ENCODE peak calls at places on chromosomes 6 and 20, in four cellular contexts. One of them, this sample, is unnamed.
A peak's percentile ranks its signal among the peaks of the same experiment; 100 is the strongest.

GRCh38 chr6:2460216-2460734 is 214.9 kb upstream of the GMDS start:
- DNase-seq in adrenal gland: no peak
- DNase-seq in CD8-positive, alpha-beta T cell: no peak
- DNase-seq in CD4-positive, CD25-positive, alpha-beta regulatory T cell: no peak
- DNase-seq in this sample: no peak

GRCh38 chr20:37526839-37527637 is 638 bp downstream of the BLCAP start:
- DNase-seq in CD8-positive, alpha-beta T cell: no peak
- DNase-seq in adrenal gland: peak; percentile 58
- DNase-seq in CD4-positive, CD25-positive, alpha-beta regulatory T cell: no peak
- DNase-seq in this sample: no peak

GRCh38 chr6:6930223-6930880 is 177.4 kb upstream of the RREB1 start:
- DNase-seq in adrenal gland: no peak
- DNase-seq in CD8-positive, alpha-beta T cell: no peak
- DNase-seq in CD4-positive, CD25-positive, alpha-beta regulatory T cell: no peak
- DNase-seq in this sample: no peak

GRCh38 chr6:129686941-129687627 is 22.9 kb downstream of the ARHGAP18 start:
- DNase-seq in adrenal gland: no peak
- DNase-seq in CD4-positive, CD25-positive, alpha-beta regulatory T cell: peak; percentile 76
- DNase-seq in CD8-positive, alpha-beta T cell: no peak
- DNase-seq in this sample: no peak

GRCh38 chr6:5747379-5747778 is 259.3 kb downstream of the NRN1 start:
- DNase-seq in CD8-positive, alpha-beta T cell: no peak
- DNase-seq in adrenal gland: no peak
- DNase-seq in CD4-positive, CD25-positive, alpha-beta regulatory T cell: no peak
- DNase-seq in this sample: no peak

GRCh38 chr6:165403006-165403405 is 93.6 kb upstream of the C6orf118 start:
- DNase-seq in adrenal gland: no peak
- DNase-seq in CD8-positive, alpha-beta T cell: no peak
- DNase-seq in CD4-positive, CD25-positive, alpha-beta regulatory T cell: no peak
- DNase-seq in this sample: no peak

GRCh38 chr20:16215056-16215455 is 358.2 kb downstream of the KIF16B start:
- DNase-seq in CD4-positive, CD25-positive, alpha-beta regulatory T cell: no peak
- DNase-seq in CD8-positive, alpha-beta T cell: no peak
- DNase-seq in adrenal gland: no peak
- DNase-seq in this sample: no peak

GRCh38 chr20:7939663-7940062 is 595 bp downstream of the HAO1 start:
- DNase-seq in adrenal gland: no peak
- DNase-seq in CD8-positive, alpha-beta T cell: no peak
- DNase-seq in CD4-positive, CD25-positive, alpha-beta regulatory T cell: no peak
- DNase-seq in this sample: no peak

GRCh38 chr20:34045930-34046329 is 52.2 kb downstream of the RALY start:
- DNase-seq in CD8-positive, alpha-beta T cell: no peak
- DNase-seq in adrenal gland: no peak
- DNase-seq in CD4-positive, CD25-positive, alpha-beta regulatory T cell: no peak
- DNase-seq in this sample: no peak

GRCh38 chr6:148379966-148380653 is 37.5 kb downstream of the SASH1 start:
- DNase-seq in CD4-positive, CD25-positive, alpha-beta regulatory T cell: no peak
- DNase-seq in adrenal gland: no peak
- DNase-seq in CD8-positive, alpha-beta T cell: no peak
- DNase-seq in this sample: no peak

GRCh38 chr6:158038291-158039177 is 56.9 kb downstream of the SYNJ2 start:
- DNase-seq in CD4-positive, CD25-positive, alpha-beta regulatory T cell: no peak
- DNase-seq in CD8-positive, alpha-beta T cell: no peak
- DNase-seq in adrenal gland: peak; percentile 46
- DNase-seq in this sample: no peak

GRCh38 chr20:34711813-34712430 is 7.8 kb downstream of the TP53INP2 start:
- DNase-seq in CD4-positive, CD25-positive, alpha-beta regulatory T cell: no peak
- DNase-seq in adrenal gland: no peak
- DNase-seq in CD8-positive, alpha-beta T cell: no peak
- DNase-seq in this sample: no peak

GRCh38 chr6:12103158-12103557 is 91.0 kb downstream of the HIVEP1 start:
- DNase-seq in CD8-positive, alpha-beta T cell: no peak
- DNase-seq in CD4-positive, CD25-positive, alpha-beta regulatory T cell: no peak
- DNase-seq in adrenal gland: no peak
- DNase-seq in this sample: no peak

GRCh38 chr20:3704085-3704484 is 8.3 kb downstream of the SIGLEC1 start:
- DNase-seq in CD8-positive, alpha-beta T cell: no peak
- DNase-seq in CD4-positive, CD25-positive, alpha-beta regulatory T cell: no peak
- DNase-seq in adrenal gland: no peak
- DNase-seq in this sample: no peak

GRCh38 chr20:6108330-6108729 is 14.5 kb downstream of the FERMT1 start:
- DNase-seq in adrenal gland: no peak
- DNase-seq in CD4-positive, CD25-positive, alpha-beta regulatory T cell: no peak
- DNase-seq in CD8-positive, alpha-beta T cell: no peak
- DNase-seq in this sample: no peak

GRCh38 chr6:49336514-49337131 is 126.4 kb downstream of the MMUT start:
- DNase-seq in CD4-positive, CD25-positive, alpha-beta regulatory T cell: no peak
- DNase-seq in CD8-positive, alpha-beta T cell: no peak
- DNase-seq in adrenal gland: no peak
- DNase-seq in this sample: no peak

GRCh38 chr6:5302220-5302946 is 41.1 kb downstream of the FARS2 start:
- DNase-seq in CD4-positive, CD25-positive, alpha-beta regulatory T cell: peak; percentile 78
- DNase-seq in adrenal gland: no peak
- DNase-seq in CD8-positive, alpha-beta T cell: no peak
- DNase-seq in this sample: no peak

DNA sequence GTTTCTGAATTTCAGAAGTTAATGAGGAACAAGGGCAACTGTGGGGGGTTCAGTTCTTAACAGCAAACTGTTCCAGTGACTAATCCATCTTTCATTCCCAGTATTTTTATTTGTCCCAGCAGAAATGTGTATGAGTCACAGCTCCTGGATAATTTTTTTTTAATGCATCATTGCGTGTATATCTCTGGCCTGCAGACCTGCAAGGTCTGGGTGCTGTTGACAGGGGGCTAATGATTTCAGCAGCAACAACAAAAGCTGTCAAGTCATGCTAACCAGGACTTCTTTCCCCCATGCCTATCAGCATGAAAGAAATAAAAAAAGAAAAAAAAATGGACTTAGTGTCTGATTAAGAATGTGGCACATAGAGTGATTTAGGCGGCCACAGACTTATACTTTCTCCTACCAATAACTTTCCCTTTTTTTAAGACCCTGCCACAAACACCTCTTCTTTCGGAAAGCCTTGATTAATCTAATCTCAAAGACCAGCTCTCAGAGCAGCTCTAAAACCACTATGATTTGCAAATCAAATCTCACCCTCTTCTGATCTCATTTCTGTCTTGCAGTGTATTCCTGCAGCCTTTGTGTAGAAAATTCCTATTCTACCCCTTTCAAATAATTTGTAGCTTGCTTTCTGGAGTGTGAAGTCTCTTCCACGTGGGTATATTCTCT is 14.2 kb upstream of the PREX1 start:
- DNase-seq in CD4-positive, CD25-positive, alpha-beta regulatory T cell: no peak
- DNase-seq in CD8-positive, alpha-beta T cell: no peak
- DNase-seq in adrenal gland: no peak
- DNase-seq in this sample: no peak
- H3K4me1 ChIP-seq in CD4-positive, CD25-positive, alpha-beta regulatory T cell: peaks cover 7% of the 10 kb centered on the region
- H3K4me1 ChIP-seq in CD8-positive, alpha-beta T cell: no peaks in the 10 kb centered on the region
- H3K4me1 ChIP-seq in adrenal gland: no peaks in the 10 kb centered on the region
- H3K4me1 ChIP-seq in this sample: peaks cover 7% of the 10 kb centered on the region

GRCh38 chr6:144338474-144338873 is 53.3 kb downstream of the UTRN start:
- DNase-seq in CD4-positive, CD25-positive, alpha-beta regulatory T cell: no peak
- DNase-seq in adrenal gland: no peak
- DNase-seq in CD8-positive, alpha-beta T cell: no peak
- DNase-seq in this sample: no peak

GRCh38 chr6:144336900-144337299 is 51.8 kb downstream of the UTRN start:
- DNase-seq in adrenal gland: no peak
- DNase-seq in CD8-positive, alpha-beta T cell: no peak
- DNase-seq in CD4-positive, CD25-positive, alpha-beta regulatory T cell: no peak
- DNase-seq in this sample: no peak

GRCh38 chr6:144334150-144334708 is 49.1 kb downstream of the UTRN start:
- DNase-seq in CD8-positive, alpha-beta T cell: peak; percentile 42
- DNase-seq in CD4-positive, CD25-positive, alpha-beta regulatory T cell: peak; percentile 91
- DNase-seq in adrenal gland: no peak
- DNase-seq in this sample: no peak

GRCh38 chr6:144335315-144335861 is 50.3 kb downstream of the UTRN start:
- DNase-seq in adrenal gland: no peak
- DNase-seq in CD8-positive, alpha-beta T cell: no peak
- DNase-seq in CD4-positive, CD25-positive, alpha-beta regulatory T cell: peak; percentile 52
- DNase-seq in this sample: no peak

DNA sequence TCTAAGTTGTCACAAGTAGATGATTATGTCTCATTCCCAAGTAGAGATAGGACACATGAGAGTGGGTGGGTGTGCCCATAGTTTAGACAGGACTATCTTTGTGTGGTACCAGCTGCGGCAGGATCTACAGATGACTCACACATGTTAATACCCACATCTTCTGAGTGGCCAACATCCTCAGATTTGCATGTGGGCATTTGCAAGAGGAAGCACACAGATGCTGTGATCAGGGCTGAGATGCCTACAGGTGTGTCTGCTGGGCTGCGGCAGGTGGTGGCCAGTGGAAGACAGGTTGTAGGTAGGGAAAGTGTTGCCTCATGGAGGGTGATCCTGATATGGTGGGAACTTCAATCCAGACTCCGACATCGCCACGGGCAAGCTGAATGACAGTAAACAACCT is 50.8 kb downstream of the UTRN start:
- DNase-seq in adrenal gland: no peak
- DNase-seq in CD4-positive, CD25-positive, alpha-beta regulatory T cell: peak; percentile 85
- DNase-seq in CD8-positive, alpha-beta T cell: no peak
- DNase-seq in this sample: no peak
- H3K4me3 ChIP-seq in adrenal gland: no peak overlapping the region
- H3K4me3 ChIP-seq in CD4-positive, CD25-positive, alpha-beta regulatory T cell: peak overlapping the region; percentile 90
- H3K4me3 ChIP-seq in CD8-positive, alpha-beta T cell: no peak overlapping the region
- H3K4me3 ChIP-seq in this sample: no peak overlapping the region

GRCh38 chr6:97280766-97281165 is 2.2 kb downstream of the MMS22L start:
- DNase-seq in CD8-positive, alpha-beta T cell: no peak
- DNase-seq in CD4-positive, CD25-positive, alpha-beta regulatory T cell: no peak
- DNase-seq in adrenal gland: no peak
- DNase-seq in this sample: no peak
- H3K4me1 ChIP-seq in CD8-positive, alpha-beta T cell: peaks cover 8% of the 10 kb centered on the region
- H3K4me1 ChIP-seq in CD4-positive, CD25-positive, alpha-beta regulatory T cell: peaks cover 13% of the 10 kb centered on the region
- H3K4me1 ChIP-seq in adrenal gland: peaks cover 11% of the 10 kb centered on the region
- H3K4me1 ChIP-seq in this sample: peaks cover 8% of the 10 kb centered on the region

GRCh38 chr6:142087950-142088857 is 44.5 kb upstream of the GJE1 start:
- DNase-seq in adrenal gland: no peak
- DNase-seq in CD4-positive, CD25-positive, alpha-beta regulatory T cell: no peak
- DNase-seq in CD8-positive, alpha-beta T cell: no peak
- DNase-seq in this sample: no peak
- H3K4me3 ChIP-seq in adrenal gland: no peak overlapping the region
- H3K4me3 ChIP-seq in CD4-positive, CD25-positive, alpha-beta regulatory T cell: no peak overlapping the region
- H3K4me3 ChIP-seq in CD8-positive, alpha-beta T cell: no peak overlapping the region
- H3K4me3 ChIP-seq in this sample: no peak overlapping the region

GRCh38 chr6:154497118-154497517 is 13.4 kb downstream of the CNKSR3 start:
- DNase-seq in CD8-positive, alpha-beta T cell: no peak
- DNase-seq in adrenal gland: no peak
- DNase-seq in CD4-positive, CD25-positive, alpha-beta regulatory T cell: no peak
- DNase-seq in this sample: no peak

GRCh38 chr6:154496191-154496590 is 14.3 kb downstream of the CNKSR3 start:
- DNase-seq in CD4-positive, CD25-positive, alpha-beta regulatory T cell: no peak
- DNase-seq in CD8-positive, alpha-beta T cell: no peak
- DNase-seq in adrenal gland: no peak
- DNase-seq in this sample: no peak

GRCh38 chr6:154491567-154492470 is 18.7 kb downstream of the CNKSR3 start:
- DNase-seq in adrenal gland: no peak
- DNase-seq in CD4-positive, CD25-positive, alpha-beta regulatory T cell: no peak
- DNase-seq in CD8-positive, alpha-beta T cell: no peak
- DNase-seq in this sample: no peak

GRCh38 chr6:154498340-154498934 is 12.0 kb downstream of the CNKSR3 start:
- DNase-seq in adrenal gland: no peak
- DNase-seq in CD8-positive, alpha-beta T cell: no peak
- DNase-seq in CD4-positive, CD25-positive, alpha-beta regulatory T cell: no peak
- DNase-seq in this sample: no peak

GRCh38 chr6:154494592-154494991 is 15.9 kb downstream of the CNKSR3 start:
- DNase-seq in adrenal gland: no peak
- DNase-seq in CD4-positive, CD25-positive, alpha-beta regulatory T cell: no peak
- DNase-seq in CD8-positive, alpha-beta T cell: no peak
- DNase-seq in this sample: no peak
- H3K4me1 ChIP-seq in adrenal gland: peaks cover 9% of the 10 kb centered on the region
- H3K4me1 ChIP-seq in CD4-positive, CD25-positive, alpha-beta regulatory T cell: no peaks in the 10 kb centered on the region
- H3K4me1 ChIP-seq in CD8-positive, alpha-beta T cell: no peaks in the 10 kb centered on the region
- H3K4me1 ChIP-seq in this sample: peaks cover 11% of the 10 kb centered on the region

DNA sequence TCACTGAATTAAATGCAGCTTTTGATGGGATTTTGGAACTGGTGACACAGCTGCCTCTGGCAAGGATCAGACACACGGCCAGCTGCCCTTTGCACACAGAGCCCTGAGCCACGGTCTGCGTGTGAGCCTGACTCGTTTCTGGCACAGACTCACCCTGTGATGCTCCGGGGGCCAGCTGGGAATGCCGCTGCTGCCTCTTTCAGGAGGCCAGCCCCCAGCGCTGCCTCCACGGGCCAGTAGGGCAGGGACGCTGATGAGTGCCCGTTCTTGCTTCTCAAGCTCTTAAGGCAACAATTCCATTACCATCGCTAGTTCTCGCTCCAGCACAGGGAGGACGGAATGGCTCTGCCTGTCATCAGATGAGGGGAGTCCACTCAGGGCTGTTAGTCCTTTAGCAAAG is 61.6 kb downstream of the IRF4 start:
- DNase-seq in adrenal gland: no peak
- DNase-seq in CD8-positive, alpha-beta T cell: no peak
- DNase-seq in CD4-positive, CD25-positive, alpha-beta regulatory T cell: no peak
- DNase-seq in this sample: no peak
- H3K4me3 ChIP-seq in adrenal gland: no peak overlapping the region
- H3K4me3 ChIP-seq in CD8-positive, alpha-beta T cell: no peak overlapping the region
- H3K4me3 ChIP-seq in CD4-positive, CD25-positive, alpha-beta regulatory T cell: no peak overlapping the region
- H3K4me3 ChIP-seq in this sample: no peak overlapping the region

GRCh38 chr6:36836091-36836770 is 3.0 kb downstream of the CPNE5 start:
- DNase-seq in CD8-positive, alpha-beta T cell: no peak
- DNase-seq in CD4-positive, CD25-positive, alpha-beta regulatory T cell: no peak
- DNase-seq in adrenal gland: no peak
- DNase-seq in this sample: no peak

GRCh38 chr6:36832313-36832712 is 6.9 kb downstream of the CPNE5 start:
- DNase-seq in CD4-positive, CD25-positive, alpha-beta regulatory T cell: no peak
- DNase-seq in CD8-positive, alpha-beta T cell: no peak
- DNase-seq in adrenal gland: no peak
- DNase-seq in this sample: no peak

GRCh38 chr6:36836771-36837339 is 2.4 kb downstream of the CPNE5 start:
- DNase-seq in CD8-positive, alpha-beta T cell: no peak
- DNase-seq in CD4-positive, CD25-positive, alpha-beta regulatory T cell: no peak
- DNase-seq in adrenal gland: no peak
- DNase-seq in this sample: no peak

GRCh38 chr6:36833182-36833789 is 6.0 kb downstream of the CPNE5 start:
- DNase-seq in CD8-positive, alpha-beta T cell: no peak
- DNase-seq in CD4-positive, CD25-positive, alpha-beta regulatory T cell: no peak
- DNase-seq in adrenal gland: no peak
- DNase-seq in this sample: no peak

DNA sequence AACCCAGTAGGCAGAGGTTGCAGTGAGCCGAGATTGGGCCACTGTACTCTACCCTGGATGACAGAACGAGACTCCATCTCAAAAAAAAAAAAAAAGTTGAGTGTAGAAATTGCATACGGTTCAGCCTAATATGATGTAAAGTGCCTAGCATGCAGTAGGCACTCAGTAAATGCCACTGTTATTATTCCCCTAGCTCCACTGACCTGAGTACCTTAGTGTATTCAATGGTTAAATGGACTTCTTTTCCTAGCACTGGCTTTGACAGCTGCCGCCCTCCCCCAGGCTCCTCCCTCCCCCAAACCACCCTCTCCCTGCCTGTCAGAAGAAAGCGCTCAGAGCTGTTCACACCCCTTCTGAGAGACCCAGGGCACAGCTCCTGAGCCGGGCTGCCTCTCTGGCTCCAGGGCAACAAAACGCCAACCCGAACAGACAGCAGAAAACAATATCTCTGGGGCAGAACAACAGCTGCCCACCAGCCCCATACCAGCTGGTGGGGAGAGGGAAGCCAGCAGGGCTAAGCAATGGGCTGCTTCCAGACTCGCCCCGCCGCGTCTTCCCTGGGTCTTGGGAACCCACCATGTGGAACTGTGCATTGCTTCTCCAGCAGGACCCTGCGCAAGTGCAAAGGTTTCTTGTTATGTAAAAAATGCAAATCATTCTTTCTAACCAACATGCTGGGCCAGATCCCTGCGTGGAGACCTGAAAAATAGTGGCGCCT is 4.5 kb downstream of the CPNE5 start:
- DNase-seq in CD4-positive, CD25-positive, alpha-beta regulatory T cell: no peak
- DNase-seq in CD8-positive, alpha-beta T cell: no peak
- DNase-seq in adrenal gland: no peak
- DNase-seq in this sample: peak; percentile 53
- H3K4me1 ChIP-seq in CD4-positive, CD25-positive, alpha-beta regulatory T cell: peaks cover 9% of the 10 kb centered on the region
- H3K4me1 ChIP-seq in CD8-positive, alpha-beta T cell: peaks cover 6% of the 10 kb centered on the region
- H3K4me1 ChIP-seq in adrenal gland: peaks cover 11% of the 10 kb centered on the region
- H3K4me1 ChIP-seq in this sample: peaks cover 4% of the 10 kb centered on the region